ENCODE peak calls at places on chromosomes 12 and 14, in nine cellular contexts. F is stomach, W is sigmoid colon, X is K562, E is HepG2, I is H1, H is SK-N-SH, M is esophagus muscularis mucosa, C is upper lobe of left lung. Y is an unnamed sample.

GRCh38 chr14:104681689-104682074 is 7.7 kb upstream of the INF2 start:
- DNase-seq in E (peak), F (peak), W (peak), X (no peak), I (peak), C (peak), H (peak), M (no peak), Y (no peak)

GRCh38 chr12:67752226-67752732 is 103.7 kb downstream of the DYRK2 start:
- DNase-seq in X (no peak), W (no peak), M (no peak), H (no peak), I (no peak), C (no peak), F (no peak), E (no peak), Y (no peak)

GRCh38 chr12:6092784-6093722 is 31.4 kb downstream of the VWF start:
- DNase-seq in C (no peak), W (peak), M (no peak), F (peak), E (no peak), X (no peak), H (no peak), I (no peak), Y (peak)

GRCh38 chr12:90393654-90394053 is 561.3 kb downstream of the CCER1 start:
- DNase-seq in C (peak), W (no peak), X (no peak), F (no peak), M (no peak), H (no peak), I (no peak), E (no peak), Y (no peak)

GRCh38 chr14:87483651-87484260 is 509.2 kb downstream of the GALC start:
- DNase-seq in I (no peak), H (no peak), C (no peak), F (peak), W (no peak), X (no peak), M (no peak), E (no peak), Y (no peak)

GRCh38 chr12:53004582-53004981 is 1.7 kb upstream of the EIF4B start:
- DNase-seq in X (no peak), H (no peak), C (no peak), F (no peak), W (no peak), E (no peak), M (no peak), I (no peak), Y (no peak)

GRCh38 chr14:40417777-40418401 is 985.7 kb upstream of the FBXO33 start:
- DNase-seq in C (no peak), F (peak), M (no peak), I (peak), H (peak), E (peak), W (no peak), X (peak), Y (no peak)

GRCh38 chr12:94340568-94340967 is 119.1 kb downstream of the CEP83 start:
- DNase-seq in I (no peak), C (peak), M (no peak), E (no peak), F (no peak), H (no peak), X (no peak), W (no peak), Y (no peak)

GRCh38 chr14:72603639-72604038 is 290.3 kb downstream of the DPF3 start:
- DNase-seq in H (no peak), F (no peak), I (no peak), M (peak), X (no peak), E (no peak), C (no peak), W (no peak), Y (no peak)

GRCh38 chr12:98422809-98423208 is 92.6 kb upstream of the TMPO start:
- DNase-seq in M (peak), E (peak), X (no peak), C (no peak), F (no peak), H (no peak), W (no peak), I (peak), Y (no peak)

GRCh38 chr12:6546016-6546415 is 9.8 kb downstream of the IFFO1 start:
- DNase-seq in H (no peak), C (no peak), E (no peak), X (peak), M (no peak), F (no peak), W (no peak), I (no peak), Y (peak)

DNA sequence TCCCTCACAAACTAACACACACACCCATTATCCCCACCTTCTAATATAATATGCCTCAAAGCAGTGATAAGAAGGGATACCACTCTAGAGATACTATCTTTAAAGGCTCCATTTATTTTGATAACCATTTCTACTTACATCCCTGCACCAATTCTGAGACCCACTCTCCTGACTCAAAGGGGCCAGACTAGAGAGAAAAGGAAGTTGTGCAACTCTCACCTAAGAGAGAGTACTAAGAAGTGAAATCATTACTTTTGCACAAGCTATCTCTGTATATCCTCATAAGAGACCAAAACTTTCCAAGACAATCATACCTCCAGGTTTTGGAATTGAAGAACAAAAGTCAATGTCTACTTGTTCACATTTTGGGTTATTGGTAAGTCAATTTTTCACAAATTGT is 45.4 kb upstream of the USP15 start:
- DNase-seq in W (no peak), E (no peak), I (no peak), F (no peak), M (no peak), X (no peak), C (no peak), H (no peak), Y (no peak)
- TF ChIP-seq EP300 in W (no peak), E (no peak), I (no peak), F (no peak), M (no peak), X (no peak), C (no peak), H (no peak), Y (no peak)

GRCh38 chr12:101838628-101839323 is 8.0 kb upstream of the GNPTAB start:
- DNase-seq in M (no peak), I (no peak), H (no peak), W (no peak), X (no peak), C (no peak), F (no peak), E (no peak), Y (no peak)
- TF ChIP-seq POLR2AphosphoS5 in M (no peak), I (no peak), H (no peak), W (no peak), X (no peak), C (no peak), F (no peak), E (no peak), Y (no peak)

DNA sequence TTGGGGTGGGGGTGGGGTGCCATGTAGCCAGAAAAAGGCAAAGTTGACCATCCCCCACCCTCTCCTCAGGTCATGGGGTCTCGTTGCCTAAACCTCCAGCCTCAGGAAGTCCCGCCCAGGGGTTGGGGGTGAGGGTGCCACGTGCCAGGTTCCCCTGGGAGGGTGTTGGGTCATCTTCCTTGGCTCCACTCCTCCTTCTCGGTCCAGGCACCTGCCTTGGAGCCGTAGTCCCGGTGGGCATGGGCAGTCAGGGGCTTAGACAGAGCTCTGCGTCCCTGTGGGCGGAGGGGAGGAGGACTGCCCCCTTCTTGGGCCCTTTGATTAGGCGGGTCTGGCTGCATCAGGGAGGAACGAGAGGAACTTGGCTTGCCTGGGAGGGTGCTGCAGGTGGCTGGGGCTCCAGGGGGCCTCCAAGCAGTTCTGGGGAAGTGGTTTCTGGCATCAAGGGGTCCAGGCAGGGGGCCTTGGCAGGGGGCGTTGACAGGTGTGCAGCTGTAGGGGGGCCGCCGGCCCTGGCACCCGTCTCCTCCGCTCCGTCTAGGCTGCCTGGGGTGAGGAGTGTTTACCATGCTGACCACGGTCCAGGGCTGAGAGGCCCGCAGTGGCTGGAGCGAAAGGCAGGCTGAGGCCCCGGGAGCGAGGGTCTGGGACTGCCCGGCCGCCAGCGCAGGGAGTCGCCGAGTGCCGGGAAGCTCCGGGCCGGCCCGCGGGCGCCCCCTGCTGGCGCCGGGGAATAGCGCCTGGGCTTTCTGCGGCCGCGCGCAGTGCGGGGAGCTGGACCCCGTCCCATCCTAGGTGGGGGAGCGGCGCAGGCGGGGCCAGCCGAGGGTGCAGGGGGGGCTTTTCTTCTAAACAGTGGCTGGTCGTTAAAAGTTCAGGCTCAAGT is 7.9 kb downstream of the SETD1B start:
- DNase-seq in E (peak), C (peak), W (peak), X (peak), H (peak), I (peak), M (no peak), F (peak), Y (peak)
- TF ChIP-seq EP300 in E (no peak), C (no peak), W (no peak), X (no peak), H (no peak), I (no peak), M (no peak), F (no peak), Y (no peak)

GRCh38 chr12:64608901-64609542 is 1.3 kb upstream of the RASSF3 start:
- DNase-seq in H (peak), I (peak), C (no peak), F (no peak), M (no peak), W (no peak), X (peak), E (peak), Y (no peak)
- TF ChIP-seq POLR2AphosphoS5 in H (peak), I (peak), C (no peak), F (no peak), M (no peak), W (no peak), X (peak), E (peak), Y (no peak)

DNA sequence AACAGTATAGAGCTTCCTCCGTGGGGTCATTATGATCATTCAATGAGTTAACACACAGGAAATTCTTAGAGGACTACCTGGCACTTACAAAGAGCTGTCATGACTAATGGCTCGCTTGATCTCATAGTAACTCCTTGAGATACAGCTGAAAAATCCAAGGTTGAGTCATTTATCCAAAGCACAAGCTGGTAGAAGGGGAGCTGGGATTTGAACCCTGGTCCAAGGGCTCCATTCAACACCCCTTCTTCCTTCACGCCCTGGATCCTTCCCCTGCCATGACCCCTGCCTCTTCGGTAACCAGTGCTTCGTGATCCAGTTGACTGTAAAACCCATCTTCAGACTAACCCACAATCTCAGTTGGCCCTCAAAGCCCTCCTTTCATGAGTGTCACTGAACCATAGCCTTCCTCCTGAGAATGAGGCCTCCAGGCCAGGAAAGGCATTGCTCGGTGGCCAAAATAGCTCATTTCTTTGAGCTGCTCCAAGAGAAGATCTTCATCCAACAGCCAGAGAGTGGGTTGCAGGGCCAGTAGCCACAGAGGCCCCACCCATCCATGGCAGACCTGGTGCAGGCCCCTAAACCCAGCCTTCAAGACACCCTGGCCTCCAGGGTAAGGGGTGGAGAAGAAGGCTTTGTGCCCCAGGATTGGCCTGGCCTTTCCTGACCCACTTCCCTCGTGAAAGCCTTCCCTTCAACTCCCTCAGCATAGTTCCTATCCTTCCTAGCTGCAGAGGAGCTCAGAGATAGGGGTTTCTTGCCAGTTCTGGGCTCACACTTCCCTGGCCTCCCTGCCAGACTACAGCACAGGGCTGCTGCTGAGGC is 7.7 kb downstream of the ZFP36L1 start:
- DNase-seq in H (no peak), X (no peak), I (peak), M (peak), C (no peak), F (peak), W (peak), E (no peak), Y (peak)
- TF ChIP-seq EP300 in H (peak), X (no peak), I (no peak), M (no peak), C (no peak), F (no peak), W (no peak), E (no peak), Y (no peak)

GRCh38 chr14:95140060-95140858 is 17.1 kb downstream of the DICER1 start:
- DNase-seq in E (no peak), M (no peak), F (no peak), C (no peak), X (no peak), H (no peak), W (no peak), I (no peak), Y (no peak)
- TF ChIP-seq POLR2AphosphoS5 in E (no peak), M (no peak), F (no peak), C (peak), X (no peak), H (no peak), W (peak), I (no peak), Y (no peak)

GRCh38 chr14:37974421-37974820 is 233.3 kb upstream of the SSTR1 start:
- DNase-seq in E (no peak), F (no peak), M (no peak), W (no peak), X (no peak), C (no peak), I (no peak), H (no peak), Y (no peak)
- TF ChIP-seq EP300 in E (no peak), F (no peak), M (no peak), W (no peak), X (no peak), C (no peak), I (no peak), H (no peak), Y (no peak)